ENCODE peak calls at places on chromosomes 16 and 17, in eight cellular contexts. Y is PC-3, W is Karpas-422, R is PC-9, Q is GM23338, G is HCT116, O is SK-N-SH, D is GM23248. A is an unnamed sample. For H3K9me2, the result is how much of the 10 kb centered on the place peaks cover.

GRCh38 chr16:48164907-48165715 is 9.3 kb upstream of the ABCC12 start:
- DNase-seq in O (peak), Y (peak), W (peak), G (peak), R (peak), Q (peak), D (peak), A (peak)

GRCh38 chr16:73778872-73779271 is 517.7 kb upstream of the PSMD7 start:
- DNase-seq in Q (no peak), D (no peak), Y (no peak), O (no peak), R (no peak), G (no peak), W (no peak), A (no peak)

GRCh38 chr17:2024572-2025219 is 438 bp downstream of the RTN4RL1 start:
- DNase-seq in W (no peak), O (peak), G (no peak), Y (no peak), D (no peak), Q (peak), R (peak), A (no peak)

GRCh38 chr16:85420501-85421337 is 192.4 kb upstream of the GSE1 start:
- DNase-seq in R (no peak), W (peak), Y (peak), D (peak), O (peak), Q (peak), G (peak), A (peak)

GRCh38 chr17:47913050-47913449 is 17.0 kb downstream of the SP2 start:
- DNase-seq in W (no peak), Y (no peak), O (no peak), G (no peak), Q (no peak), D (no peak), R (no peak), A (no peak)

GRCh38 chr17:39759204-39759603 is 21.5 kb downstream of the GRB7 start:
- DNase-seq in R (no peak), W (peak), O (no peak), Y (no peak), Q (no peak), G (no peak), D (no peak), A (peak)

GRCh38 chr17:70230883-70231282 is 61.6 kb downstream of the KCNJ2 start:
- DNase-seq in Q (no peak), G (no peak), D (peak), W (no peak), R (no peak), Y (no peak), O (no peak), A (no peak)

GRCh38 chr17:37671028-37671812 is 28.0 kb upstream of the DDX52 start:
- DNase-seq in G (no peak), Q (no peak), D (no peak), O (no peak), Y (no peak), R (no peak), W (no peak), A (no peak)

GRCh38 chr17:70074236-70074830 is 692 bp upstream of the KCNJ16 start:
- DNase-seq in Y (no peak), D (no peak), O (no peak), Q (no peak), R (no peak), G (no peak), W (no peak), A (no peak)

GRCh38 chr17:72962099-72962498 is 130.4 kb downstream of the SLC39A11 start:
- DNase-seq in R (no peak), O (no peak), G (no peak), Y (no peak), Q (no peak), W (no peak), D (no peak), A (no peak)

GRCh38 chr16:46822270-46822669 is 8.7 kb downstream of the C16orf87 start:
- DNase-seq in Q (no peak), G (no peak), D (peak), O (no peak), W (peak), R (no peak), Y (no peak), A (no peak)

GRCh38 chr16:11105038-11105903 is 150.7 kb downstream of the SOCS1 start:
- DNase-seq in D (peak), W (peak), Y (peak), R (peak), G (no peak), O (peak), Q (no peak), A (peak)

GRCh38 chr16:81180578-81180977 is 57.9 kb upstream of the BCO1 start:
- DNase-seq in D (no peak), G (no peak), O (no peak), Y (no peak), W (no peak), Q (no peak), R (no peak), A (no peak)

GRCh38 chr16:46743232-46743719 is 4.9 kb downstream of the MYLK3 start:
- DNase-seq in Y (no peak), Q (peak), R (no peak), D (peak), W (peak), G (no peak), O (peak), A (peak)

GRCh38 chr16:79261461-79261860 is 339.1 kb downstream of the MAF start:
- DNase-seq in D (no peak), Q (peak), W (peak), R (no peak), O (peak), G (no peak), Y (no peak), A (no peak)

GRCh38 chr16:50323335-50324011 is 45.3 kb downstream of the BRD7 start:
- DNase-seq in R (peak), G (peak), W (no peak), O (peak), Y (peak), Q (no peak), D (peak), A (no peak)

GRCh38 chr16:23362460-23363317 is 60.6 kb downstream of the SCNN1B start:
- DNase-seq in Q (no peak), G (no peak), R (peak), W (no peak), Y (peak), D (no peak), O (no peak), A (no peak)

GRCh38 chr16:53892155-53892554 is 188.2 kb downstream of the FTO start:
- DNase-seq in W (peak), R (no peak), O (peak), D (peak), G (peak), Q (peak), Y (peak), A (peak)

GRCh38 chr16:68756250-68757051 is 19.4 kb downstream of the CDH1 start:
- DNase-seq in D (no peak), Y (peak), R (peak), O (no peak), W (peak), G (peak), Q (no peak), A (peak)

GRCh38 chr17:40317345-40317873 is 8.4 kb downstream of the RARA start:
- DNase-seq in Y (peak), O (peak), W (peak), R (peak), G (peak), Q (peak), D (peak), A (peak)

GRCh38 chr17:77146882-77147281 is 6.1 kb downstream of the SEC14L1 start:
- DNase-seq in W (no peak), R (no peak), Q (peak), D (no peak), Y (no peak), G (no peak), O (no peak), A (peak)

GRCh38 chr16:49466881-49467280 is 93.3 kb downstream of the C16orf78 start:
- DNase-seq in Y (no peak), D (no peak), O (no peak), W (no peak), Q (no peak), G (no peak), R (no peak), A (no peak)

GRCh38 chr17:660453-660852 is 54.2 kb downstream of the VPS53 start:
- DNase-seq in D (no peak), W (no peak), Q (no peak), G (no peak), O (no peak), Y (no peak), R (no peak), A (no peak)

GRCh38 chr16:31082368-31083045 is 6.2 kb downstream of the PRSS53 start:
- DNase-seq in W (peak), R (no peak), G (no peak), O (no peak), Q (no peak), Y (no peak), D (no peak), A (no peak)

GRCh38 chr17:64741038-64741641 is 79.0 kb upstream of the SMURF2 start:
- DNase-seq in Y (no peak), O (no peak), R (no peak), D (peak), G (no peak), W (no peak), Q (no peak), A (peak)

GRCh38 chr16:14669776-14670175 is 24.3 kb downstream of the PLA2G10 start:
- DNase-seq in W (no peak), D (no peak), Y (peak), G (no peak), Q (peak), R (no peak), O (no peak), A (no peak)

GRCh38 chr17:57577751-57578607 is 167.1 kb downstream of the CCDC182 start:
- DNase-seq in Y (no peak), G (no peak), R (no peak), W (no peak), D (peak), Q (no peak), O (peak), A (no peak)

GRCh38 chr17:57739402-57740224 is 5.5 kb downstream of the CCDC182 start:
- DNase-seq in G (peak), Q (peak), R (no peak), W (peak), O (peak), D (peak), Y (peak), A (peak)

GRCh38 chr16:4509420-4509819 is 29.2 kb downstream of the CDIP1 start:
- DNase-seq in W (no peak), R (no peak), O (no peak), G (no peak), Y (no peak), D (no peak), Q (no peak), A (no peak)

GRCh38 chr16:15658149-15658548 is 8.1 kb downstream of the NDE1 start:
- DNase-seq in W (no peak), Q (peak), G (no peak), R (no peak), O (no peak), D (no peak), Y (no peak), A (no peak)

GRCh38 chr17:56667925-56668324 is 74.4 kb downstream of the NOG start:
- DNase-seq in W (no peak), O (no peak), G (no peak), R (no peak), Q (no peak), Y (no peak), D (no peak), A (no peak)

GRCh38 chr17:58184308-58184985 is 8.1 kb upstream of the EPX start:
- DNase-seq in Q (peak), D (peak), Y (peak), W (no peak), R (peak), G (peak), O (peak), A (no peak)

GRCh38 chr16:57132470-57132869 is 40.1 kb downstream of the CPNE2 start:
- DNase-seq in O (no peak), D (no peak), R (peak), Q (no peak), G (no peak), W (no peak), Y (no peak), A (no peak)

GRCh38 chr16:67441289-67441753 is 10.4 kb downstream of the HSD11B2 start:
- DNase-seq in R (peak), Q (no peak), W (no peak), G (no peak), D (no peak), Y (no peak), O (no peak), A (no peak)
- H3K9me2 ChIP-seq in R (under half), Q (under half), W (under half), G (under half), D (under half), Y (under half), O (under half), A (under half)

DNA sequence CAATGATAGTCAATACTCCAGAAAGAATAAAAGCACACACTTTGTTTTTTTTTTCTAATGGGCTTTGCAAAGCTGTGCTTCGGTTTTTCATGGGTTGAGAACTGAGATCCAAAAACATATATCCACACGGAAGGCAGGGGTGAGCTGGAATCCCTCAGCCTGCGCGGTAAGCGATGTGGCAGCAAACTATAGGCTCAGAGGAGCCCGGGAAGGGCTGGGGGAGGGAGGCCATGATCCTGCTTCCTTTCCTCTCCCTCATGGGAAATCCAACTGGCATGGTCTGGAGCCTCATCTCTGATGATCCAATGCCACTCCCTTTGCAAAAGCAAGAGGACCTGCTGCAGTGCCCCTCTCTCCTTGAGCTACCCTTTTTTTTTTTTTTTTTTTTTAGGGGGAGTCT is 8.2 kb downstream of the RBFOX3 start:
- DNase-seq in Y (no peak), O (no peak), G (no peak), W (no peak), D (no peak), Q (no peak), R (no peak), A (no peak)
- H3K9me2 ChIP-seq in Y (under half), O (under half), G (under half), W (under half), D (under half), Q (under half), R (under half), A (under half)

GRCh38 chr17:75262112-75262606 is 480 bp downstream of the MRPS7 start:
- DNase-seq in Q (peak), R (no peak), D (peak), Y (peak), W (peak), O (no peak), G (no peak), A (peak)
- H3K9me2 ChIP-seq in Q (under half), R (under half), D (under half), Y (under half), W (under half), O (under half), G (under half), A (under half)

GRCh38 chr17:45091778-45092425 is 30.8 kb downstream of the NMT1 start:
- DNase-seq in D (peak), Q (no peak), G (no peak), R (peak), Y (peak), O (no peak), W (no peak), A (no peak)
- H3K9me2 ChIP-seq in D (under half), Q (under half), G (under half), R (under half), Y (under half), O (under half), W (under half), A (under half)

GRCh38 chr16:70734522-70734921 is 48.7 kb upstream of the MTSS2 start:
- DNase-seq in G (no peak), R (no peak), Q (no peak), D (no peak), O (no peak), W (no peak), Y (no peak), A (no peak)
- H3K9me2 ChIP-seq in G (under half), R (under half), Q (under half), D (under half), O (under half), W (under half), Y (under half), A (under half)